ENCODE peak calls at places on chromosomes 16 and 17, in nine cellular contexts. P, V, C, X, N, B, R, L and A are unnamed samples.
A peak's percentile ranks its signal among the peaks of the same experiment; 100 is the strongest.

GRCh38 chr17:74190154-74190553 is 13.3 kb upstream of the RPL38 start:
- DNase-seq in P (no peak), V (no peak), C (no peak), X (peak; percentile 89), N (peak; percentile 58), B (no peak), R (peak; percentile 51), L (no peak), A (no peak)

GRCh38 chr16:89185062-89185751 is 13.7 kb downstream of the CDH15 start:
- DNase-seq in P (no peak), V (no peak), C (no peak), X (no peak), N (no peak), B (no peak), R (no peak), L (no peak), A (no peak)

GRCh38 chr16:17070882-17071592 is 399.7 kb downstream of the XYLT1 start:
- DNase-seq in P (no peak), V (no peak), C (peak; percentile 35), X (no peak), N (peak; percentile 23), B (no peak), R (no peak), L (peak; percentile 64), A (peak; percentile 94)

GRCh38 chr17:44889003-44889402 is 10.2 kb downstream of the EFTUD2 start:
- DNase-seq in P (no peak), V (no peak), C (no peak), X (no peak), N (no peak), B (no peak), R (no peak), L (no peak), A (no peak)

GRCh38 chr17:48642059-48642842 is 16.1 kb upstream of the HOXB9 start:
- DNase-seq in P (no peak), V (no peak), C (no peak), X (peak; percentile 55), N (peak; percentile 59), B (no peak), R (peak; percentile 59), L (no peak), A (no peak)

GRCh38 chr16:31181102-31181830 is 1.3 kb downstream of the FUS start:
- DNase-seq in P (peak; percentile 35), V (no peak), C (peak; percentile 52), X (no peak), N (no peak), B (no peak), R (peak; percentile 26), L (no peak), A (peak; percentile 61)

GRCh38 chr17:40617678-40618240 is 29.9 kb downstream of the SMARCE1 start:
- DNase-seq in P (no peak), V (no peak), C (peak; percentile 42), X (no peak), N (no peak), B (peak; percentile 72), R (no peak), L (peak; percentile 58), A (no peak)

GRCh38 chr17:12021604-12022003 is 927 bp downstream of the MAP2K4 start:
- DNase-seq in P (no peak), V (no peak), C (no peak), X (no peak), N (no peak), B (no peak), R (no peak), L (no peak), A (no peak)

GRCh38 chr17:14903810-14904209 is 361.3 kb downstream of the PMP22 start:
- DNase-seq in P (no peak), V (no peak), C (no peak), X (no peak), N (peak; percentile 9), B (no peak), R (no peak), L (no peak), A (no peak)

GRCh38 chr17:49369760-49370159 is 7.7 kb upstream of the ZNF652 start:
- DNase-seq in P (no peak), V (no peak), C (no peak), X (no peak), N (no peak), B (no peak), R (no peak), L (no peak), A (no peak)

GRCh38 chr16:88504489-88505404 is 51.7 kb downstream of the ZFPM1 start:
- DNase-seq in P (no peak), V (peak; percentile 74), C (no peak), X (no peak), N (no peak), B (no peak), R (no peak), L (no peak), A (peak; percentile 80)

GRCh38 chr17:40159456-40159855 is 17.8 kb upstream of the RAPGEFL1 start:
- DNase-seq in P (no peak), V (no peak), C (no peak), X (no peak), N (no peak), B (no peak), R (no peak), L (no peak), A (no peak)

GRCh38 chr16:76897816-76898215 is 293.2 kb upstream of the MON1B start:
- DNase-seq in P (no peak), V (no peak), C (no peak), X (no peak), N (no peak), B (no peak), R (no peak), L (no peak), A (no peak)

GRCh38 chr16:84518804-84519341 is 14.4 kb upstream of the MEAK7 start:
- DNase-seq in P (no peak), V (no peak), C (no peak), X (no peak), N (no peak), B (no peak), R (no peak), L (no peak), A (peak; percentile 52)

GRCh38 chr17:48611681-48612455 is 1.1 kb upstream of the HOXB7 start:
- DNase-seq in P (no peak), V (no peak), C (no peak), X (peak; percentile 70), N (no peak), B (peak; percentile 55), R (peak; percentile 61), L (no peak), A (no peak)

DNA sequence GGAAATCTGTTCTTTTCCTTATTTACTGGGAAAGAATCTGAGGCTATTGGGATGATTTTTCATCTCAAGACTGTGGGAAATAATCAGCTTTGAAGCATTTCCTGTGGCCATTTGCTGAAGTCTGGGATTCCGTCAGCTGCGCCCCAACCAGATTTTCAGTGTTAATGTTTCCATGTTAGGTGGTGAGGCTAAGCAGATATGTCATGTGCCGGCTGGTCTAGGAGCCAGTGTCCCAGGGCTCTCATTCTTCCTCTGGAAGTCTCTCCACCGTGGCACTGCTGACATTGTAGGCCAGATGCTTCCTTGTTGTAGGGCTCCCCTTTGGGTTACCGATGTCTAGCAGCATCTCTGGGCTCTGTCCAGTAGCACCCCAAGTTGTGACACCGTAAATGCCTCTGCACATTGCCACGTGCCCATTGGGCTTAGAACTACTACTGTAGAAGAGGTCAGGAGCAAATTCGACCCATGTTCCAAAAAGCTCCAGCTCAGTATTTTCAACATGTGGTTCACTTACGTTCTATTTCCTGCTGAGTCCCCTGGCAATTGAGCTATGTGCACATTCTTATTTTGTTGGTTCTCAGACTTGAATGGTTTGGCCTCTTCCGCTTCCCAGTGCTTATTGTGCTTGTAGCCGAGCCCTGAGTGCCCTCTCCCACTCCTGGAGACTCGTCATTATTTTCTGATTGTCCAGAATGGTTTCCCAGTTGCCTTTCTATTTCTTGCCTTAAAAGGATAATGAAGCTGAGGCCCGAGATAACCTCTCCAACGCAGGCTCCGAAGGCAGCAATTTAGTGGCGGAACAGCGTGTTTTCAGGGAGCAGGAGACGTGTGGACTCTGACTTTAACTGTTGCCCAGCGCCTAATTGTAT is 82.2 kb downstream of the SPECC1 start:
- DNase-seq in P (no peak), V (no peak), C (peak; percentile 61), X (no peak), N (peak; percentile 80), B (no peak), R (peak; percentile 65), L (no peak), A (no peak)
- TF ChIP-seq CTCF in P (no peak), V (no peak), C (no peak), X (no peak), N (no peak), B (no peak), R (no peak), L (no peak), A (no peak)

DNA sequence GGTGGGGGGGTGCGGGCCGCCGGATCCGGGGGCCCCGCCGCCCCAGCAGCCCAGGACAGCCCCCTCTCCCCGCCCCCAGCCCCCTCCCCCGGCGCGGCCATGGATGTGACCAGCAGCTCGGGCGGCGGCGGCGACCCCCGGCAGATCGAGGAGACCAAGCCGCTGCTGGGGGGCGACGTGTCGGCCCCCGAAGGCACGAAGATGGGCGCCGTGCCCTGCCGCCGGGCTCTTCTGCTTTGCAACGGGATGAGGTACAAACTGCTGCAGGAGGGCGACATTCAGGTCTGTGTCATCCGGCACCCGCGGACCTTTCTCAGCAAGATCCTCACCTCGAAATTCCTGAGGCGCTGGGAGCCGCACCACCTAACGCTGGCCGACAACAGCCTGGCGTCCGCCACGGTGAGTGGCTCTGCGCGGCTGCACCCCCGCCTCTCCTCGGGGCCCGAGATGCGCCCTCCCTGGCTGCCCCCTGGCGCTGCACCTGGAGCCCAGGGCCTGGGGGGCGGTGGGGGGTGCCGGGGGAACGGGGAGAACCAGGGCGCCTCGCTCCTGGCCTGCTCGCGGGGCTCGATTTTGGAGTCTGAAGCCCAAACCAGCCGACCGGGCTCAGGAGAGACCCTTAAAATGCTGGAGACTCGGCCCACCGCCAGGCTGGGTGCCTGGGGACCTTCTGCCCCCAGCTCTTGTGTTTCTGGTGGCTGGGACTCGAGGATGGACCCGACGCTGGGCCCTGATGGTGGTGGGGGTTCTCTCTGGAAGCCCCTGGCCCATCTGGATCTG is 725 bp downstream of the CMIP start:
- DNase-seq in P (no peak), V (peak; percentile 33), C (no peak), X (peak; percentile 61), N (peak; percentile 21), B (peak; percentile 37), R (peak; percentile 35), L (no peak), A (peak; percentile 79)
- TF ChIP-seq CTCF in P (peak; percentile 18), V (peak; percentile 44), C (no peak), X (peak; percentile 12), N (peak; percentile 26), B (no peak), R (peak; percentile 20), L (no peak), A (no peak)

GRCh38 chr17:9522074-9522473 is 53.5 kb downstream of the STX8 start:
- DNase-seq in P (peak; percentile 44), V (no peak), C (no peak), X (peak; percentile 31), N (peak; percentile 69), B (no peak), R (peak; percentile 62), L (no peak), A (no peak)
- TF ChIP-seq CTCF in P (peak; percentile 56), V (peak; percentile 68), C (peak; percentile 49), X (peak; percentile 83), N (peak; percentile 78), B (peak; percentile 58), R (peak; percentile 62), L (no peak), A (peak; percentile 74)

DNA sequence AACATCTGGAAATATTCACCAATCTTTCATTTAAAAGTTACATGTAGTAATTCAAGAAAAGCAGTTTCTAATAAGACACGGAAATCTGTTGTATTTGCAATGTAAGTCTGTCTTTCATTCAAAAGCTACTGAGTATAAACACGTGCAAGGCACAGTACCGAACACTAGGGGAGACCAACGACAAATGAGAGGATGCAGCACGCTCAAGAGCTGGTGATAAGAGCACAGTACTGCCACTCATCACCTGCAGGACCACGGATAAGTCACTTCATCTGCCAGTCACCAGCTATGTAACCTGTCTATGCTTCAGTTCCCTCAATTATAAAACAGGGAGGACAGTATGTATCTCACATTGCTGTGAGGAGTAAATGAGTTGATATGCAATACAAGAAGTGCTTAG is 67.1 kb downstream of the CLEC18A start:
- DNase-seq in P (peak; percentile 4), V (no peak), C (no peak), X (peak; percentile 10), N (peak; percentile 4), B (peak; percentile 35), R (no peak), L (peak; percentile 5), A (no peak)
- TF ChIP-seq CTCF in P (peak; percentile 14), V (peak; percentile 39), C (no peak), X (no peak), N (peak; percentile 19), B (no peak), R (peak; percentile 28), L (no peak), A (no peak)